ENCODE peak calls at places on chromosomes 4 and X, in six cellular contexts. One of them, this sample, is unnamed.

GRCh38 chrX:52923781-52924241 is 26.7 kb downstream of the FAM156B start:
- DNase-seq in transverse colon: peak
- DNase-seq in upper lobe of right lung: no peak
- DNase-seq in hepatic stellate cell: peak
- DNase-seq in activated T-cell treated with anti-CD3 and anti-CD28 coated beads, Interleukin-2, amount 50 U/mL, for 48 hours: no peak
- DNase-seq in omental fat pad: no peak
- DNase-seq in this sample: peak

GRCh38 chr4:39614487-39615162 is 24.0 kb downstream of the SMIM14 start:
- DNase-seq in upper lobe of right lung: no peak
- DNase-seq in activated T-cell treated with anti-CD3 and anti-CD28 coated beads, Interleukin-2, amount 50 U/mL, for 48 hours: no peak
- DNase-seq in omental fat pad: no peak
- DNase-seq in transverse colon: no peak
- DNase-seq in hepatic stellate cell: peak
- DNase-seq in this sample: no peak

GRCh38 chrX:119194631-119195030 is 41.5 kb upstream of the PGRMC1 start:
- DNase-seq in activated T-cell treated with anti-CD3 and anti-CD28 coated beads, Interleukin-2, amount 50 U/mL, for 48 hours: no peak
- DNase-seq in transverse colon: no peak
- DNase-seq in hepatic stellate cell: no peak
- DNase-seq in upper lobe of right lung: no peak
- DNase-seq in omental fat pad: no peak
- DNase-seq in this sample: no peak

GRCh38 chr4:167218022-167218608 is 16.2 kb downstream of the SPOCK3 start:
- DNase-seq in upper lobe of right lung: no peak
- DNase-seq in activated T-cell treated with anti-CD3 and anti-CD28 coated beads, Interleukin-2, amount 50 U/mL, for 48 hours: no peak
- DNase-seq in transverse colon: no peak
- DNase-seq in hepatic stellate cell: no peak
- DNase-seq in omental fat pad: no peak
- DNase-seq in this sample: no peak

GRCh38 chr4:120830204-120830603 is 92.3 kb downstream of the PRDM5 start:
- DNase-seq in hepatic stellate cell: no peak
- DNase-seq in transverse colon: no peak
- DNase-seq in upper lobe of right lung: no peak
- DNase-seq in activated T-cell treated with anti-CD3 and anti-CD28 coated beads, Interleukin-2, amount 50 U/mL, for 48 hours: no peak
- DNase-seq in omental fat pad: no peak
- DNase-seq in this sample: no peak

GRCh38 chrX:38045697-38046096 is 39.3 kb downstream of the SYTL5 start:
- DNase-seq in transverse colon: no peak
- DNase-seq in upper lobe of right lung: no peak
- DNase-seq in activated T-cell treated with anti-CD3 and anti-CD28 coated beads, Interleukin-2, amount 50 U/mL, for 48 hours: no peak
- DNase-seq in omental fat pad: no peak
- DNase-seq in hepatic stellate cell: no peak
- DNase-seq in this sample: no peak

GRCh38 chr4:128560754-128561495 is 248.6 kb upstream of the JADE1 start:
- DNase-seq in activated T-cell treated with anti-CD3 and anti-CD28 coated beads, Interleukin-2, amount 50 U/mL, for 48 hours: no peak
- DNase-seq in omental fat pad: no peak
- DNase-seq in hepatic stellate cell: no peak
- DNase-seq in transverse colon: no peak
- DNase-seq in upper lobe of right lung: no peak
- DNase-seq in this sample: no peak

GRCh38 chr4:172725581-172725980 is 443.0 kb upstream of the GALNT7 start:
- DNase-seq in transverse colon: no peak
- DNase-seq in hepatic stellate cell: peak
- DNase-seq in omental fat pad: no peak
- DNase-seq in activated T-cell treated with anti-CD3 and anti-CD28 coated beads, Interleukin-2, amount 50 U/mL, for 48 hours: no peak
- DNase-seq in upper lobe of right lung: no peak
- DNase-seq in this sample: no peak

GRCh38 chr4:186485621-186486062 is 69.7 kb downstream of the MTNR1A start:
- DNase-seq in upper lobe of right lung: no peak
- DNase-seq in transverse colon: no peak
- DNase-seq in omental fat pad: no peak
- DNase-seq in activated T-cell treated with anti-CD3 and anti-CD28 coated beads, Interleukin-2, amount 50 U/mL, for 48 hours: no peak
- DNase-seq in hepatic stellate cell: peak
- DNase-seq in this sample: no peak

GRCh38 chr4:187362937-187363336 is 632.6 kb upstream of the ZFP42 start:
- DNase-seq in activated T-cell treated with anti-CD3 and anti-CD28 coated beads, Interleukin-2, amount 50 U/mL, for 48 hours: no peak
- DNase-seq in upper lobe of right lung: no peak
- DNase-seq in transverse colon: no peak
- DNase-seq in hepatic stellate cell: no peak
- DNase-seq in omental fat pad: no peak
- DNase-seq in this sample: no peak

GRCh38 chrX:118254611-118255010 is 91.3 kb upstream of the WDR44 start:
- DNase-seq in transverse colon: peak
- DNase-seq in upper lobe of right lung: no peak
- DNase-seq in activated T-cell treated with anti-CD3 and anti-CD28 coated beads, Interleukin-2, amount 50 U/mL, for 48 hours: peak
- DNase-seq in hepatic stellate cell: peak
- DNase-seq in omental fat pad: peak
- DNase-seq in this sample: no peak

GRCh38 chr4:165684177-165684870 is 188.7 kb upstream of the TLL1 start:
- DNase-seq in activated T-cell treated with anti-CD3 and anti-CD28 coated beads, Interleukin-2, amount 50 U/mL, for 48 hours: no peak
- DNase-seq in upper lobe of right lung: no peak
- DNase-seq in omental fat pad: no peak
- DNase-seq in hepatic stellate cell: peak
- DNase-seq in transverse colon: no peak
- DNase-seq in this sample: no peak